ENCODE peak calls at places on chromosome 20, in seven cellular contexts. One of them, this sample, is unnamed.

GRCh38 chr20:44398303-44398702 is 42.8 kb downstream of the HNF4A start:
- DNase-seq in stimulated activated CD4-positive, alpha-beta T cell treated with anti-CD3 and anti-CD28 coated beads, Interleukin-2, amount 100 ng/mL, for 24 hours: no peak
- DNase-seq in COR-L47: no peak
- DNase-seq in fibroblast of mammary gland: peak
- DNase-seq in H9: no peak
- DNase-seq in neural crest cell: no peak
- DNase-seq in RWPE2: no peak
- DNase-seq in this sample: peak

GRCh38 chr20:52192296-52193007 is 873 bp upstream of the ZFP64 start:
- DNase-seq in stimulated activated CD4-positive, alpha-beta T cell treated with anti-CD3 and anti-CD28 coated beads, Interleukin-2, amount 100 ng/mL, for 24 hours: no peak
- DNase-seq in COR-L47: peak
- DNase-seq in fibroblast of mammary gland: no peak
- DNase-seq in H9: peak
- DNase-seq in neural crest cell: no peak
- DNase-seq in RWPE2: no peak
- DNase-seq in this sample: no peak

GRCh38 chr20:62768234-62768814 is 27.9 kb upstream of the MRGBP start:
- DNase-seq in stimulated activated CD4-positive, alpha-beta T cell treated with anti-CD3 and anti-CD28 coated beads, Interleukin-2, amount 100 ng/mL, for 24 hours: no peak
- DNase-seq in COR-L47: no peak
- DNase-seq in fibroblast of mammary gland: no peak
- DNase-seq in H9: no peak
- DNase-seq in neural crest cell: no peak
- DNase-seq in RWPE2: no peak
- DNase-seq in this sample: no peak

GRCh38 chr20:16351415-16351814 is 221.8 kb downstream of the KIF16B start:
- DNase-seq in stimulated activated CD4-positive, alpha-beta T cell treated with anti-CD3 and anti-CD28 coated beads, Interleukin-2, amount 100 ng/mL, for 24 hours: no peak
- DNase-seq in COR-L47: no peak
- DNase-seq in fibroblast of mammary gland: no peak
- DNase-seq in H9: no peak
- DNase-seq in neural crest cell: no peak
- DNase-seq in RWPE2: no peak
- DNase-seq in this sample: no peak

GRCh38 chr20:63158352-63158751 is 57.6 kb downstream of the YTHDF1 start:
- DNase-seq in stimulated activated CD4-positive, alpha-beta T cell treated with anti-CD3 and anti-CD28 coated beads, Interleukin-2, amount 100 ng/mL, for 24 hours: no peak
- DNase-seq in COR-L47: no peak
- DNase-seq in fibroblast of mammary gland: no peak
- DNase-seq in H9: no peak
- DNase-seq in neural crest cell: no peak
- DNase-seq in RWPE2: peak
- DNase-seq in this sample: no peak

GRCh38 chr20:58518896-58519593 is 3.8 kb upstream of the APCDD1L start:
- DNase-seq in stimulated activated CD4-positive, alpha-beta T cell treated with anti-CD3 and anti-CD28 coated beads, Interleukin-2, amount 100 ng/mL, for 24 hours: no peak
- DNase-seq in COR-L47: no peak
- DNase-seq in fibroblast of mammary gland: no peak
- DNase-seq in H9: peak
- DNase-seq in neural crest cell: no peak
- DNase-seq in RWPE2: peak
- DNase-seq in this sample: no peak

GRCh38 chr20:43962518-43962917 is 47.9 kb downstream of the TOX2 start:
- DNase-seq in stimulated activated CD4-positive, alpha-beta T cell treated with anti-CD3 and anti-CD28 coated beads, Interleukin-2, amount 100 ng/mL, for 24 hours: no peak
- DNase-seq in COR-L47: no peak
- DNase-seq in fibroblast of mammary gland: no peak
- DNase-seq in H9: no peak
- DNase-seq in neural crest cell: no peak
- DNase-seq in RWPE2: no peak
- DNase-seq in this sample: no peak

GRCh38 chr20:61608275-61609085 is 356.4 kb downstream of the CDH4 start:
- DNase-seq in stimulated activated CD4-positive, alpha-beta T cell treated with anti-CD3 and anti-CD28 coated beads, Interleukin-2, amount 100 ng/mL, for 24 hours: no peak
- DNase-seq in COR-L47: no peak
- DNase-seq in fibroblast of mammary gland: peak
- DNase-seq in H9: peak
- DNase-seq in neural crest cell: peak
- DNase-seq in RWPE2: no peak
- DNase-seq in this sample: no peak

GRCh38 chr20:64164123-64164836 is at the start of gene MYT1:
- DNase-seq in stimulated activated CD4-positive, alpha-beta T cell treated with anti-CD3 and anti-CD28 coated beads, Interleukin-2, amount 100 ng/mL, for 24 hours: no peak
- DNase-seq in COR-L47: peak
- DNase-seq in fibroblast of mammary gland: no peak
- DNase-seq in H9: no peak
- DNase-seq in neural crest cell: no peak
- DNase-seq in RWPE2: no peak
- DNase-seq in this sample: no peak